ENCODE peak calls at places on chromosomes 4 and X, in four cellular contexts. One of them, this sample, is unnamed.

GRCh38 chr4:30720656-30721352 is 635 bp downstream of the PCDH7 start:
- DNase-seq in NB4: no peak
- DNase-seq in heart left ventricle: peak
- DNase-seq in ovary: peak
- DNase-seq in this sample: no peak

GRCh38 chr4:117786566-117786965 is 247.7 kb upstream of the NDST3 start:
- DNase-seq in heart left ventricle: no peak
- DNase-seq in NB4: no peak
- DNase-seq in ovary: no peak
- DNase-seq in this sample: no peak

GRCh38 chr4:164716901-164717300 is 37.0 kb upstream of the SMIM31 start:
- DNase-seq in NB4: peak
- DNase-seq in ovary: no peak
- DNase-seq in heart left ventricle: no peak
- DNase-seq in this sample: no peak

GRCh38 chrX:151870603-151871002 is 42.1 kb upstream of the MAGEA4 start:
- DNase-seq in NB4: no peak
- DNase-seq in ovary: no peak
- DNase-seq in heart left ventricle: no peak
- DNase-seq in this sample: no peak

GRCh38 chrX:119190736-119191282 is 45.3 kb upstream of the PGRMC1 start:
- DNase-seq in heart left ventricle: no peak
- DNase-seq in NB4: peak
- DNase-seq in ovary: peak
- DNase-seq in this sample: no peak

GRCh38 chr4:23851455-23851854 is 38.4 kb downstream of the PPARGC1A start:
- DNase-seq in NB4: no peak
- DNase-seq in heart left ventricle: no peak
- DNase-seq in ovary: no peak
- DNase-seq in this sample: no peak

GRCh38 chrX:10591363-10592036 is 28.9 kb downstream of the MID1 start:
- DNase-seq in heart left ventricle: no peak
- DNase-seq in ovary: no peak
- DNase-seq in NB4: no peak
- DNase-seq in this sample: no peak

GRCh38 chrX:150683536-150684146 is 9.6 kb upstream of the MTMR1 start:
- DNase-seq in ovary: no peak
- DNase-seq in heart left ventricle: no peak
- DNase-seq in NB4: peak
- DNase-seq in this sample: peak

GRCh38 chrX:51641421-51642021 is 22.8 kb upstream of the CENPVL3 start:
- DNase-seq in ovary: no peak
- DNase-seq in heart left ventricle: no peak
- DNase-seq in NB4: peak
- DNase-seq in this sample: no peak

GRCh38 chrX:47158781-47159180 is 13.8 kb downstream of the RBM10 start:
- DNase-seq in NB4: no peak
- DNase-seq in heart left ventricle: no peak
- DNase-seq in ovary: no peak
- DNase-seq in this sample: no peak

GRCh38 chr4:4969298-4969697 is 50.0 kb downstream of the CYTL1 start:
- DNase-seq in heart left ventricle: peak
- DNase-seq in NB4: no peak
- DNase-seq in ovary: no peak
- DNase-seq in this sample: no peak

GRCh38 chr4:168357941-168358340 is 39.4 kb upstream of the DDX60 start:
- DNase-seq in heart left ventricle: no peak
- DNase-seq in ovary: no peak
- DNase-seq in NB4: no peak
- DNase-seq in this sample: no peak

GRCh38 chr4:24930136-24930535 is 17.3 kb upstream of the CCDC149 start:
- DNase-seq in NB4: no peak
- DNase-seq in heart left ventricle: no peak
- DNase-seq in ovary: no peak
- DNase-seq in this sample: no peak

GRCh38 chrX:39261446-39262147 is 460.3 kb downstream of the MID1IP1 start:
- DNase-seq in NB4: peak
- DNase-seq in ovary: no peak
- DNase-seq in heart left ventricle: no peak
- DNase-seq in this sample: no peak

GRCh38 chr4:53365486-53366300 is at the start of gene SCFD2:
- DNase-seq in NB4: peak
- DNase-seq in ovary: peak
- DNase-seq in heart left ventricle: peak
- DNase-seq in this sample: peak
- TF ChIP-seq POLR2A in NB4: peak
- TF ChIP-seq POLR2A in ovary: peak
- TF ChIP-seq POLR2A in heart left ventricle: peak
- TF ChIP-seq POLR2A in this sample: peak

GRCh38 chrX:153878969-153879653 is 6.9 kb downstream of the L1CAM start:
- DNase-seq in NB4: peak
- DNase-seq in heart left ventricle: peak
- DNase-seq in ovary: no peak
- DNase-seq in this sample: no peak
- TF ChIP-seq CTCF in NB4: peak
- TF ChIP-seq CTCF in heart left ventricle: no peak
- TF ChIP-seq CTCF in ovary: no peak
- TF ChIP-seq CTCF in this sample: no peak

DNA sequence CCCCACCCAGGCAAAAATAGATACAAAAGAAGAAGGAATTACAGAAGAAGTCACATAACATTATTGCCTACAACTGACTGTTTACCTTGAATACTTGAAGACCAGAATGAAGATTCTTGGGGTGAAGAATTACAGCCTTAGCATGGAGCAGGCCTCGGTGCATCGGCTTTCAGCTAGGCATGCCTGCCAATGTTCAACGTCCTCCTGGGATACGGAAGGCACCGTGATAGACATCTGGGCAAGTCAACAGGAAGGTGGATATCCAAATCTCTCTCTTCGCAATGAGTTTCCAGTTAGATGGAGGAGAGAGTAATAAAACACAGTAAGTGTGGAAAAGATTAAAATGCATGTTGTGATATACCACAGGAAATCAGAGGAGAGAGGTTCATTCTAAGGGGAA is 316.1 kb downstream of the TRIML1 start:
- DNase-seq in ovary: no peak
- DNase-seq in NB4: no peak
- DNase-seq in heart left ventricle: no peak
- DNase-seq in this sample: no peak
- H3K4me3 ChIP-seq in ovary: no peak
- H3K4me3 ChIP-seq in NB4: no peak
- H3K4me3 ChIP-seq in heart left ventricle: peak
- H3K4me3 ChIP-seq in this sample: no peak

GRCh38 chr4:186651624-186652023 is 72.0 kb downstream of the FAT1 start:
- DNase-seq in ovary: no peak
- DNase-seq in NB4: no peak
- DNase-seq in heart left ventricle: peak
- DNase-seq in this sample: peak
- TF ChIP-seq POLR2A in ovary: no peak
- TF ChIP-seq POLR2A in NB4: no peak
- TF ChIP-seq POLR2A in heart left ventricle: no peak
- TF ChIP-seq POLR2A in this sample: no peak

DNA sequence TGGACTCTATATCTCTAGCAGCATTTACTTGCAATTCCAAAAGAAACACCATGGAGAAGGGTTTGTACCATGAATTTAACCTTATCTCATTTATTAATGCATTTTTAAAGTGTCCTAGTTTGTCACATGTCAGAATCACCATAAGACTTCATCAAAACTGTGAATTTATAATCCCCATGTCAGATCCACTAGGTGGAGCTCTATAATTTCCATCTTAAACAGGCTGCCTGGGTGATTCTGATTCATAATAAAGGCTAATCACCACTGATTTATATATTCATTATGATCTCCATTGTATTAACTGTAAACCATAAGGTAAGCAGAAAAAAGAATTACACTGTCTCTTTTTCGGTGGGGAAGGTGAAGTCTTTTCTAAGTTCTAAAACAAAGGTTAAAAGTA is 4.0 kb downstream of the TCEAL2 start:
- DNase-seq in NB4: peak
- DNase-seq in ovary: no peak
- DNase-seq in heart left ventricle: no peak
- DNase-seq in this sample: no peak
- TF ChIP-seq CTCF in NB4: peak
- TF ChIP-seq CTCF in ovary: no peak
- TF ChIP-seq CTCF in heart left ventricle: peak
- TF ChIP-seq CTCF in this sample: no peak

GRCh38 chr4:185127021-185127925 is 15.8 kb upstream of the SLC25A4 start:
- DNase-seq in ovary: peak
- DNase-seq in heart left ventricle: peak
- DNase-seq in NB4: no peak
- DNase-seq in this sample: peak
- H3K4me3 ChIP-seq in ovary: peak
- H3K4me3 ChIP-seq in heart left ventricle: peak
- H3K4me3 ChIP-seq in NB4: no peak
- H3K4me3 ChIP-seq in this sample: peak

GRCh38 chrX:69158166-69159040 is 6.8 kb downstream of the PJA1 start:
- DNase-seq in heart left ventricle: peak
- DNase-seq in NB4: peak
- DNase-seq in ovary: peak
- DNase-seq in this sample: peak
- TF ChIP-seq POLR2A in heart left ventricle: no peak
- TF ChIP-seq POLR2A in NB4: no peak
- TF ChIP-seq POLR2A in ovary: no peak
- TF ChIP-seq POLR2A in this sample: no peak

GRCh38 chrX:131675596-131676194 is 131.8 kb downstream of the OR13H1 start:
- DNase-seq in heart left ventricle: no peak
- DNase-seq in ovary: no peak
- DNase-seq in NB4: peak
- DNase-seq in this sample: no peak
- TF ChIP-seq CTCF in heart left ventricle: peak
- TF ChIP-seq CTCF in ovary: no peak
- TF ChIP-seq CTCF in NB4: peak
- TF ChIP-seq CTCF in this sample: no peak

GRCh38 chr4:113846433-113846832 is 84.9 kb upstream of the CAMK2D start:
- DNase-seq in ovary: no peak
- DNase-seq in heart left ventricle: no peak
- DNase-seq in NB4: no peak
- DNase-seq in this sample: no peak

GRCh38 chr4:113849771-113850170 is 88.2 kb upstream of the CAMK2D start:
- DNase-seq in heart left ventricle: peak
- DNase-seq in ovary: peak
- DNase-seq in NB4: no peak
- DNase-seq in this sample: no peak

GRCh38 chr4:113847710-113848109 is 86.2 kb upstream of the CAMK2D start:
- DNase-seq in ovary: no peak
- DNase-seq in NB4: no peak
- DNase-seq in heart left ventricle: no peak
- DNase-seq in this sample: no peak

GRCh38 chr4:113851816-113852215 is 90.3 kb upstream of the CAMK2D start:
- DNase-seq in ovary: no peak
- DNase-seq in heart left ventricle: no peak
- DNase-seq in NB4: peak
- DNase-seq in this sample: no peak
- H3K4me3 ChIP-seq in ovary: no peak
- H3K4me3 ChIP-seq in heart left ventricle: no peak
- H3K4me3 ChIP-seq in NB4: no peak
- H3K4me3 ChIP-seq in this sample: no peak

This sample was measured in prostate gland.